ENCODE peak calls at places on chromosomes 4 and X, in nine cellular contexts. N, A, J, F, M, D, E, H and S are unnamed samples.

GRCh38 chr4:156686120-156686519 is 285.5 kb downstream of the PDGFC start:
- DNase-seq in N (peak; percentile 15), A (peak; percentile 100), J (no peak), F (no peak), M (peak; percentile 82), D (no peak), E (no peak), H (no peak), S (peak; percentile 94)

GRCh38 chr4:121168865-121169281 is 4.8 kb upstream of the TNIP3 start:
- DNase-seq in N (no peak), A (no peak), J (no peak), F (no peak), M (no peak), D (no peak), E (peak; percentile 25), H (no peak), S (no peak)

GRCh38 chr4:115883862-115884261 is 770.4 kb upstream of the NDST4 start:
- DNase-seq in N (no peak), A (no peak), J (no peak), F (no peak), M (no peak), D (no peak), E (no peak), H (no peak), S (no peak)

GRCh38 chr4:93029774-93030173 is 726.0 kb downstream of the GRID2 start:
- DNase-seq in N (no peak), A (no peak), J (no peak), F (no peak), M (no peak), D (no peak), E (no peak), H (no peak), S (no peak)

GRCh38 chr4:95889662-95890061 is 49.8 kb downstream of the PDHA2 start:
- DNase-seq in N (no peak), A (peak; percentile 3), J (no peak), F (no peak), M (peak; percentile 61), D (no peak), E (no peak), H (no peak), S (no peak)

GRCh38 chr4:98822144-98822543 is 106.8 kb downstream of the EIF4E start:
- DNase-seq in N (no peak), A (no peak), J (no peak), F (no peak), M (no peak), D (no peak), E (no peak), H (no peak), S (no peak)

GRCh38 chr4:32485976-32486375 is 1765.8 kb downstream of the PCDH7 start:
- DNase-seq in N (no peak), A (no peak), J (no peak), F (no peak), M (no peak), D (no peak), E (no peak), H (no peak), S (no peak)

GRCh38 chr4:84826681-84827080 is 139.8 kb downstream of the WDFY3 start:
- DNase-seq in N (no peak), A (no peak), J (no peak), F (no peak), M (no peak), D (no peak), E (no peak), H (no peak), S (no peak)

GRCh38 chrX:20593836-20594235 is 327.1 kb upstream of the RPS6KA3 start:
- DNase-seq in N (no peak), A (no peak), J (no peak), F (no peak), M (no peak), D (no peak), E (no peak), H (no peak), S (no peak)

GRCh38 chrX:12894074-12894691 is 12.2 kb upstream of the TLR8 start:
- DNase-seq in N (no peak), A (no peak), J (no peak), F (peak; percentile 38), M (peak; percentile 8), D (peak; percentile 58), E (peak; percentile 39), H (peak; percentile 16), S (peak; percentile 1)

GRCh38 chr4:163707873-163708272 is 213.4 kb downstream of the TMA16 start:
- DNase-seq in N (no peak), A (no peak), J (no peak), F (no peak), M (no peak), D (no peak), E (no peak), H (no peak), S (no peak)

GRCh38 chrX:66622209-66622608 is 16.7 kb downstream of the EDA2R start:
- DNase-seq in N (no peak), A (peak; percentile 23), J (no peak), F (no peak), M (no peak), D (no peak), E (no peak), H (no peak), S (no peak)

GRCh38 chr4:147633113-147633512 is 15.9 kb downstream of the TMEM184C start:
- DNase-seq in N (no peak), A (peak; percentile 37), J (no peak), F (no peak), M (peak; percentile 35), D (no peak), E (no peak), H (no peak), S (no peak)

GRCh38 chr4:152707632-152708031 is 27.8 kb upstream of the TMEM154 start:
- DNase-seq in N (no peak), A (no peak), J (no peak), F (no peak), M (no peak), D (no peak), E (no peak), H (no peak), S (no peak)

GRCh38 chr4:11514780-11515432 is 86.2 kb upstream of the HS3ST1 start:
- DNase-seq in N (no peak), A (no peak), J (no peak), F (peak; percentile 60), M (no peak), D (no peak), E (no peak), H (no peak), S (no peak)

GRCh38 chrX:55056820-55057690 is 17.8 kb upstream of the PAGE2B start:
- DNase-seq in N (no peak), A (peak; percentile 55), J (no peak), F (peak; percentile 81), M (peak; percentile 79), D (no peak), E (no peak), H (no peak), S (no peak)

GRCh38 chr4:14582658-14583057 is 419.6 kb upstream of the CPEB2 start:
- DNase-seq in N (no peak), A (no peak), J (no peak), F (no peak), M (no peak), D (no peak), E (no peak), H (no peak), S (no peak)

GRCh38 chr4:76420901-76421581 is at the start of gene CCDC158:
- DNase-seq in N (no peak), A (no peak), J (no peak), F (no peak), M (no peak), D (peak; percentile 41), E (peak; percentile 41), H (peak; percentile 19), S (no peak)

GRCh38 chr4:155249036-155249566 is 40.7 kb downstream of the NPY2R start:
- DNase-seq in N (no peak), A (no peak), J (no peak), F (no peak), M (no peak), D (no peak), E (no peak), H (no peak), S (no peak)

GRCh38 chr4:133594246-133595207 is 445.4 kb downstream of the PCDH10 start:
- DNase-seq in N (no peak), A (peak; percentile 82), J (no peak), F (peak; percentile 8), M (no peak), D (no peak), E (no peak), H (no peak), S (no peak)

DNA sequence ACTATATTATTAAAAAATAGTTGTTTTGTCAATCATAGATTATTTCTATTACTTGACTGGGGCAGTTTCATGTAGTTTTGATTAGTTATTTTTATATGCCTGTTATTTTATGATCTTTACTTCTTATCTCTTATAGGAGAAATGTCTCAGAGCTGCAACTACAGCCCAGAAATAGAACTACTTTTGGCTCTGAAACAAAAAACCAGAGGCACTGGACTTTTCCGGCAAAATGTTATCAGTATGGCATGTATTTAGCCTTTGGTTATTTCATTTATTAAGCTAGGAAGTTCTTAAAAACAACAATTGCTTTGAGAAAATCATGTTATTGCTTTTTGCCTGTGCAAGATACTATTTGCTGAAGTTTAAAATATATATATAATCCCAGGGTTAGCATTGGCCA is 566.5 kb downstream of the ANKRD50 start:
- DNase-seq in N (no peak), A (no peak), J (no peak), F (peak; percentile 58), M (no peak), D (no peak), E (no peak), H (no peak), S (no peak)
- H3K27ac ChIP-seq in N (no peak overlapping the region), A (no peak overlapping the region), J (no peak overlapping the region), F (no peak overlapping the region), M (no peak overlapping the region), D (no peak overlapping the region), E (no peak overlapping the region), H (peak overlapping the region; percentile 22), S (no peak overlapping the region)

DNA sequence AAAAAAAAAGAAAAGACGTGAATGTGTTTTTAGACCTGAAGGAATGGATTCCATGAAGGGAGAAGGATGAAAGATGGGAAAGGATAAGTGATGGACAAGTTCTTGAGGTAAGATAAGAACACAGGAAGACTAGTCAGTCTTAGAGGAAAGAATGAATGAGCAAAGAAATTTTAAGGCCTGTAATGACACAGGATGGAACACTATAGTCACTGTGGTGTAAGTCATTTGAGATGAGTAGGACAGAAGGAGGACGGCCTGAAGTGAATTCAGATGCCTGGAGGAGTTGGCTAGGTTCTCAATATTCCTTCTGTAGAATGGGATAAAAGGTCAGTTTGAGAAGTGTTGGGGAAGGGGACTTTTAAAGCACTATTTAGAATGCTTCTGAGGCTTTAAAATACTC is 3.8 kb downstream of the MSMO1 start:
- DNase-seq in N (no peak), A (no peak), J (no peak), F (no peak), M (no peak), D (no peak), E (no peak), H (no peak), S (no peak)
- H3K4me3 ChIP-seq in N (peak overlapping the region; percentile 100), A (peak overlapping the region; percentile 45), J (no peak overlapping the region), F (peak overlapping the region; percentile 98), M (peak overlapping the region; percentile 97), D (no peak overlapping the region), E (peak overlapping the region; percentile 86), H (no peak overlapping the region), S (no peak overlapping the region)

GRCh38 chr4:143085224-143085623 is 99.5 kb upstream of the USP38 start:
- DNase-seq in N (no peak), A (no peak), J (no peak), F (peak; percentile 2), M (no peak), D (no peak), E (no peak), H (no peak), S (no peak)
- TF ChIP-seq CTCF in N (no peak), A (peak; percentile 25), J (no peak), F (no peak), M (no peak), D (no peak), E (peak; percentile 23), H (peak; percentile 29), S (peak; percentile 30)

GRCh38 chr4:89305712-89306437 is 1.7 kb downstream of the GPRIN3 start:
- DNase-seq in N (no peak), A (peak; percentile 46), J (no peak), F (peak; percentile 19), M (peak; percentile 23), D (no peak), E (no peak), H (no peak), S (no peak)
- H3K27ac ChIP-seq in N (no peak overlapping the region), A (no peak overlapping the region), J (no peak overlapping the region), F (no peak overlapping the region), M (no peak overlapping the region), D (peak overlapping the region; percentile 84), E (peak overlapping the region; percentile 76), H (peak overlapping the region; percentile 85), S (no peak overlapping the region)